ENCODE peak calls at places on chromosomes 12 and 14, in four cellular contexts. One of them, this sample, is unnamed.

GRCh38 chr14:96268426-96269358 is 12.7 kb downstream of the BDKRB1 start:
- DNase-seq in A549: peak; percentile 82
- DNase-seq in adrenal gland: peak; percentile 25
- DNase-seq in endodermal cell: no peak
- DNase-seq in this sample: peak; percentile 95

GRCh38 chr12:52630104-52630500 is 11.7 kb upstream of the KRT73 start:
- DNase-seq in A549: no peak
- DNase-seq in adrenal gland: no peak
- DNase-seq in endodermal cell: peak; percentile 34
- DNase-seq in this sample: no peak

GRCh38 chr14:65303902-65304222 is 108.7 kb upstream of the FUT8 start:
- DNase-seq in A549: no peak
- DNase-seq in adrenal gland: no peak
- DNase-seq in endodermal cell: no peak
- DNase-seq in this sample: no peak

GRCh38 chr12:94587266-94588241 is 62.8 kb downstream of the TMCC3 start:
- DNase-seq in A549: no peak
- DNase-seq in adrenal gland: no peak
- DNase-seq in endodermal cell: no peak
- DNase-seq in this sample: no peak

GRCh38 chr14:27553820-27554219 is 956.0 kb upstream of the NOVA1 start:
- DNase-seq in A549: no peak
- DNase-seq in adrenal gland: no peak
- DNase-seq in endodermal cell: no peak
- DNase-seq in this sample: peak; percentile 0

GRCh38 chr12:3972576-3972975 is 99.4 kb upstream of the PARP11 start:
- DNase-seq in A549: no peak
- DNase-seq in adrenal gland: no peak
- DNase-seq in endodermal cell: no peak
- DNase-seq in this sample: no peak

GRCh38 chr12:3977621-3978020 is 104.4 kb upstream of the PARP11 start:
- DNase-seq in A549: no peak
- DNase-seq in adrenal gland: no peak
- DNase-seq in endodermal cell: no peak
- DNase-seq in this sample: no peak

GRCh38 chr12:53959314-53959713 is 4.6 kb downstream of the HOXC12 start:
- DNase-seq in A549: no peak
- DNase-seq in adrenal gland: no peak
- DNase-seq in endodermal cell: no peak
- DNase-seq in this sample: no peak

GRCh38 chr14:70525691-70526090 is 9.1 kb downstream of the ADAM20 start:
- DNase-seq in A549: no peak
- DNase-seq in adrenal gland: no peak
- DNase-seq in endodermal cell: no peak
- DNase-seq in this sample: no peak

GRCh38 chr12:10031771-10032175 is 1.3 kb downstream of the CLEC9A start:
- DNase-seq in A549: no peak
- DNase-seq in adrenal gland: no peak
- DNase-seq in endodermal cell: peak; percentile 59
- DNase-seq in this sample: peak; percentile 66

GRCh38 chr12:4270016-4270669 is 3.4 kb upstream of the CCND2 start:
- DNase-seq in A549: no peak
- DNase-seq in adrenal gland: no peak
- DNase-seq in endodermal cell: peak; percentile 87
- DNase-seq in this sample: no peak

GRCh38 chr14:26730929-26731618 is 133.2 kb upstream of the NOVA1 start:
- DNase-seq in A549: no peak
- DNase-seq in adrenal gland: no peak
- DNase-seq in endodermal cell: peak; percentile 81
- DNase-seq in this sample: peak; percentile 53

GRCh38 chr12:2693204-2693860 is 101.4 kb upstream of the FKBP4 start:
- DNase-seq in A549: no peak
- DNase-seq in adrenal gland: no peak
- DNase-seq in endodermal cell: peak; percentile 78
- DNase-seq in this sample: no peak

DNA sequence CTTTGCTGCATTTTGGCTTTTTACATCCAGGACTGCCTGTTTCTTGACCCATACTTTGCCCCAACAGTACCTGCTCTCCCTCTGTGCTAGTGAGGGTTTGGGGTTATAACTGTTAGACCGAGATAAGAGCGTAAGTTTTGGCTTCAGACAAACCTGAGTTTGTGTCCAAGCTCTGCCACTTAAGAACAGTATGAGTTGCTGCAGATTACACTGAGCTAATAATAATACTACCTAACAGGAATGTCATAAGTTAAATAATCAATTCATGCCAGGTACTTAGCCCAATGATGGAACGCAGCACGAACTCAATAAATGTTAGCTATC is 183.2 kb downstream of the NUAK1 start:
- DNase-seq in A549: no peak
- DNase-seq in adrenal gland: no peak
- DNase-seq in endodermal cell: no peak
- DNase-seq in this sample: no peak
- H3K27ac ChIP-seq in A549: peak overlapping the region; percentile 23
- H3K27ac ChIP-seq in adrenal gland: no peak overlapping the region
- H3K27ac ChIP-seq in endodermal cell: no peak overlapping the region
- H3K27ac ChIP-seq in this sample: no peak overlapping the region

DNA sequence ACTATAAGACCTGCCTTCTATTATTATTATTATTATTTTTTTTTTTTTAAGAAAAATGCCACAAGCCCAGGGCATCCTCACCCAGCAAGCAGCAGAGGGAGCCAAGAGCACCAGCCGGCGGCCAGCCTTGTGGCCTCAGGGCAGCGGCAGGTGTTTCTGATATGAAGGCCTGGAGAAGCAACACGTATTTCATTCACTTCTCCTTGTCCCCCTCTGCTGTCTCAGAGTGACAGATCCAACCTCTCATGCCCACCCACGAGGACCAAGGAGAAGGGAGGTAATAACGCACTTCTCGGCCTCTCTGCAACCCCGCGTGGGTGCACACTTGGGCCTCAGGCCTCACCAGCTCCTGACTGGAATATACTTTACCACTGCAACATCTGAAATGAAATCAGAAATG is 25.4 kb downstream of the CDC42BPB start:
- DNase-seq in A549: peak; percentile 33
- DNase-seq in adrenal gland: no peak
- DNase-seq in endodermal cell: peak; percentile 63
- DNase-seq in this sample: peak; percentile 34
- TF ChIP-seq CTCF in A549: peak; percentile 39
- TF ChIP-seq CTCF in adrenal gland: no peak
- TF ChIP-seq CTCF in endodermal cell: peak; percentile 63
- TF ChIP-seq CTCF in this sample: no peak

GRCh38 chr12:98639526-98639925 is 5.1 kb downstream of the IKBIP start:
- DNase-seq in A549: no peak
- DNase-seq in adrenal gland: no peak
- DNase-seq in endodermal cell: no peak
- DNase-seq in this sample: no peak
- H3K4me1 ChIP-seq in A549: peaks cover 29% of the 10 kb centered on the region
- H3K4me1 ChIP-seq in adrenal gland: peaks cover 10% of the 10 kb centered on the region
- H3K4me1 ChIP-seq in endodermal cell: no peaks in the 10 kb centered on the region
- H3K4me1 ChIP-seq in this sample: peaks cover 5% of the 10 kb centered on the region

GRCh38 chr12:124835652-124836410 is 27.8 kb downstream of the SCARB1 start:
- DNase-seq in A549: no peak
- DNase-seq in adrenal gland: peak; percentile 89
- DNase-seq in endodermal cell: no peak
- DNase-seq in this sample: no peak

GRCh38 chr12:124834822-124835221 is 28.8 kb downstream of the SCARB1 start:
- DNase-seq in A549: no peak
- DNase-seq in adrenal gland: no peak
- DNase-seq in endodermal cell: no peak
- DNase-seq in this sample: no peak

GRCh38 chr12:124831590-124831989 is 32.1 kb downstream of the SCARB1 start:
- DNase-seq in A549: no peak
- DNase-seq in adrenal gland: no peak
- DNase-seq in endodermal cell: peak; percentile 53
- DNase-seq in this sample: no peak

GRCh38 chr12:124832856-124833255 is 30.8 kb downstream of the SCARB1 start:
- DNase-seq in A549: no peak
- DNase-seq in adrenal gland: no peak
- DNase-seq in endodermal cell: peak; percentile 76
- DNase-seq in this sample: no peak

GRCh38 chr12:124833693-124834122 is 30.0 kb downstream of the SCARB1 start:
- DNase-seq in A549: no peak
- DNase-seq in adrenal gland: no peak
- DNase-seq in endodermal cell: peak; percentile 96
- DNase-seq in this sample: peak; percentile 9
- H3K27ac ChIP-seq in A549: peak overlapping the region; percentile 93
- H3K27ac ChIP-seq in adrenal gland: peak overlapping the region; percentile 87
- H3K27ac ChIP-seq in endodermal cell: peak overlapping the region; percentile 62
- H3K27ac ChIP-seq in this sample: no peak overlapping the region

GRCh38 chr12:113598815-113599406 is 127.2 kb upstream of the LHX5 start:
- DNase-seq in A549: no peak
- DNase-seq in adrenal gland: no peak
- DNase-seq in endodermal cell: peak; percentile 58
- DNase-seq in this sample: no peak
- TF ChIP-seq CTCF in A549: no peak
- TF ChIP-seq CTCF in adrenal gland: no peak
- TF ChIP-seq CTCF in endodermal cell: peak; percentile 50
- TF ChIP-seq CTCF in this sample: no peak

DNA sequence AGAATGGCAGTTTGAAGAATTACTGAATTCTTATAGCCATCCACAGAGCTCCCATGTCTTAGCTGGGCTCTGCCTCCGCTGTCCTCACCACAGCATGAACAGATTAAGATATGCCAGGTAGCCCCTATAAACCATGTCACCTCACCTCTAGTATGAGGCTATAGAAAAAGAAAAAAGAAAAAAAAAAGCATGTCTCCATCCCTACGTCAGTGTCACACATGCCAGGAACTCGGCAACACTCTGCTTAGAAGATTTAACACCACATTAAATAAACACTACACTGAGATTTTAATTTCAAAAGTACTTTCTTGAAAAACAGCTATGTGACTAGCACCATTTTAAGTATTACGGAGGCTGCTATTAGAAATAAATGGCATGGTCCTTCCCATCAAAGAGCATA is 149.4 kb downstream of the CAPZA3 start:
- DNase-seq in A549: no peak
- DNase-seq in adrenal gland: no peak
- DNase-seq in endodermal cell: no peak
- DNase-seq in this sample: no peak
- H3K4me1 ChIP-seq in A549: no peaks in the 10 kb centered on the region
- H3K4me1 ChIP-seq in adrenal gland: no peaks in the 10 kb centered on the region
- H3K4me1 ChIP-seq in endodermal cell: no peaks in the 10 kb centered on the region
- H3K4me1 ChIP-seq in this sample: no peaks in the 10 kb centered on the region

GRCh38 chr14:72450473-72451044 is 443.3 kb downstream of the DPF3 start:
- DNase-seq in A549: no peak
- DNase-seq in adrenal gland: no peak
- DNase-seq in endodermal cell: no peak
- DNase-seq in this sample: no peak
- H3K27ac ChIP-seq in A549: no peak overlapping the region
- H3K27ac ChIP-seq in adrenal gland: no peak overlapping the region
- H3K27ac ChIP-seq in endodermal cell: peak overlapping the region; percentile 69
- H3K27ac ChIP-seq in this sample: no peak overlapping the region